ENCODE peak calls at places on chromosomes 11 and 22, in six cellular contexts. R is neuronal stem cell, J is IMR-90, M is trophoblast cell, P is mesenchymal stem cell, V is H1. K is an unnamed sample.

GRCh38 chr11:10076458-10077141 is 217.4 kb downstream of the SBF2 start:
- DNase-seq in R (no peak), J (peak; percentile 63), M (peak; percentile 84), P (no peak), V (peak; percentile 84), K (peak; percentile 77)

GRCh38 chr11:114285599-114285998 is 10.6 kb upstream of the NNMT start:
- DNase-seq in R (no peak), J (peak; percentile 58), M (peak; percentile 42), P (peak; percentile 52), V (peak; percentile 35), K (no peak)

GRCh38 chr22:18997925-18998315 is 61.8 kb upstream of the PRODH start:
- DNase-seq in R (no peak), J (no peak), M (no peak), P (no peak), V (peak; percentile 41), K (no peak)

GRCh38 chr11:134278356-134278755 is 2.2 kb downstream of the GLB1L3 start:
- DNase-seq in R (no peak), J (no peak), M (no peak), P (no peak), V (no peak), K (no peak)

GRCh38 chr11:130436171-130436570 is 7.8 kb upstream of the ADAMTS8 start:
- DNase-seq in R (no peak), J (no peak), M (peak; percentile 49), P (no peak), V (no peak), K (no peak)

GRCh38 chr22:39938509-39938908 is 21.7 kb upstream of the TMA7B start:
- DNase-seq in R (no peak), J (no peak), M (no peak), P (no peak), V (no peak), K (no peak)

GRCh38 chr11:19557185-19557584 is 155.5 kb upstream of the NAV2 start:
- DNase-seq in R (no peak), J (no peak), M (no peak), P (no peak), V (no peak), K (no peak)

GRCh38 chr22:45503816-45504702 is 1.4 kb downstream of the FBLN1 start:
- DNase-seq in R (peak; percentile 98), J (peak; percentile 72), M (no peak), P (peak; percentile 85), V (peak; percentile 65), K (peak; percentile 77)

GRCh38 chr11:60206616-60207015 is 23.7 kb upstream of the MS4A6A start:
- DNase-seq in R (no peak), J (no peak), M (no peak), P (no peak), V (no peak), K (no peak)

GRCh38 chr11:121367434-121367833 is 74.9 kb downstream of the SC5D start:
- DNase-seq in R (no peak), J (peak; percentile 4), M (no peak), P (peak; percentile 57), V (no peak), K (no peak)

GRCh38 chr22:20034143-20034542 is 13.2 kb downstream of the TANGO2 start:
- DNase-seq in R (no peak), J (no peak), M (peak; percentile 42), P (no peak), V (no peak), K (no peak)

GRCh38 chr22:48921411-48921903 is 906.2 kb downstream of the BRD1 start:
- DNase-seq in R (no peak), J (no peak), M (no peak), P (no peak), V (no peak), K (no peak)

GRCh38 chr22:27990879-27991278 is 71.8 kb upstream of the PITPNB start:
- DNase-seq in R (peak; percentile 21), J (peak; percentile 8), M (peak; percentile 78), P (peak; percentile 49), V (peak; percentile 83), K (peak; percentile 89)

GRCh38 chr11:33657757-33658156 is 42.9 kb downstream of the C11orf91 start:
- DNase-seq in R (no peak), J (no peak), M (no peak), P (no peak), V (no peak), K (no peak)

GRCh38 chr22:27452245-27452644 is 349.3 kb downstream of the MN1 start:
- DNase-seq in R (no peak), J (no peak), M (no peak), P (no peak), V (no peak), K (no peak)

GRCh38 chr22:19597399-19597735 is 73.2 kb upstream of the CLDN5 start:
- DNase-seq in R (no peak), J (no peak), M (no peak), P (peak; percentile 5), V (no peak), K (no peak)

GRCh38 chr11:20000393-20001134 is 159.7 kb downstream of the DBX1 start:
- DNase-seq in R (peak; percentile 87), J (no peak), M (no peak), P (peak; percentile 71), V (peak; percentile 72), K (peak; percentile 96)

GRCh38 chr11:27467181-27467913 is 5.2 kb downstream of the LGR4 start:
- DNase-seq in R (no peak), J (no peak), M (no peak), P (no peak), V (no peak), K (no peak)

DNA sequence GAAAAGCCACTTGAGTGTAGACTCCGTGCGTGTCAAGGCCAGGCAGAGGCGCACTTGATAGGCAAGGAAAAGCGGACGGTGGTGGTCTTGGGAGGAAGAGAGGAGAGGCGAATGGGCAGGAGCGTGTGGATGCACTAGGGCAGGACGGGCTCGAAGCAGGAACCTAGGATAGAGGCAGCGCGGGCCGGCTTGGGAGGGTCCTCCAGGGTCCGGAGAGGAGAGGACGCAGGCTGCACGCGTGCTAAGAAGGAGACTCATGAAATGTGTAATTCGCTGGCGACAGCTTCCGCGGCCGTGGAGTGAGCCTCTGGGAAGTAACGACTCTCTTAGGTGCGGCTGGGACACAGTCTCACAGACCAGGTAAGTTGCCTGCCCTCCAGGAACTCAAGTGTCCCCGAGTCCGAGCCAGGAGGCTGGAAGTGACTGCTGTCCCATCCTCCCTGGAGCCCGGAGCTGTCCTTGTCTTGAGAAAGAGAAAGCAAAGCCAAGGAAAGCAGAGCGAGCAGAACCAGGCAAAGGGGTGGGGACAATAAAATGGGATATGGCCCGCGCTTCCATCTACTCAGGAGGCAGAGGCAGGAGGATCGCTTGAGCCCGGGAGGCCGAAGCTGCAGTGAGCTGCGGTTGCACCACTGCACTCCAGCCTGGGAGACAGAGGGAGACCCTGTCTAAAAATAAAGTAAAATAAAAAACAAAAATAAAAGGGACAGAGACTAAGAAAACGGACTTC is 824 bp upstream of the IL17RA start:
- DNase-seq in R (no peak), J (no peak), M (no peak), P (no peak), V (no peak), K (no peak)
- H4K8ac ChIP-seq in R (no peak overlapping the region), J (peak overlapping the region; percentile 97), M (peak overlapping the region; percentile 98), P (peak overlapping the region; percentile 84), V (no peak overlapping the region), K (no peak overlapping the region)

DNA sequence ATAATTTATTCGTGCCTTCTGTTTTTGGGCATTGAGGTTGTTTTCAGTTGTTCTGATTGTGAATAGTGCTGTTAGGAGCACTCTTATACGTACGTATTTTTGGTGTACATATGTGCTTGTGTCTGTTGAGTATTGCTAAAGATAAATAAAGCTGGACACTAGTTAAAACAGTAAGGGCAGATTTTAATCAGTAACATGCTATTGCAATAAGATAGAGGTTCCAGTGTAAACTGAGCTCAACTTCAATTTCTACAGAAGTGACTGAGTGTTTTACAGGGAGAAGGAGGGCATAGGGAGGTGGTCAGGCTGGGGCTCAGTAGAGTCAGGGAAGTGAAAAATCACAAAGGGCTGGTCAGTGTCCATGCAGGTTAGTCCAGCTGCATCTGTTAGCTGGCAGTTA is 76.0 kb upstream of the PARVA start:
- DNase-seq in R (no peak), J (no peak), M (no peak), P (no peak), V (no peak), K (no peak)
- H4K91ac ChIP-seq in R (no peak overlapping the region), J (no peak overlapping the region), M (no peak overlapping the region), P (no peak overlapping the region), V (no peak overlapping the region), K (no peak overlapping the region)

GRCh38 chr11:11843233-11843632 is 1.5 kb downstream of the USP47 start:
- DNase-seq in R (no peak), J (peak; percentile 94), M (peak; percentile 90), P (peak; percentile 94), V (no peak), K (no peak)

GRCh38 chr11:11841121-11841604 is 609 bp upstream of the USP47 start:
- DNase-seq in R (no peak), J (no peak), M (no peak), P (no peak), V (no peak), K (peak; percentile 43)

GRCh38 chr11:11841605-11842425 is at the start of gene USP47:
- DNase-seq in R (peak; percentile 92), J (peak; percentile 70), M (peak; percentile 97), P (peak; percentile 91), V (peak; percentile 96), K (peak; percentile 89)

GRCh38 chr11:11843642-11844041 is 1.9 kb downstream of the USP47 start:
- DNase-seq in R (no peak), J (no peak), M (no peak), P (no peak), V (no peak), K (no peak)

DNA sequence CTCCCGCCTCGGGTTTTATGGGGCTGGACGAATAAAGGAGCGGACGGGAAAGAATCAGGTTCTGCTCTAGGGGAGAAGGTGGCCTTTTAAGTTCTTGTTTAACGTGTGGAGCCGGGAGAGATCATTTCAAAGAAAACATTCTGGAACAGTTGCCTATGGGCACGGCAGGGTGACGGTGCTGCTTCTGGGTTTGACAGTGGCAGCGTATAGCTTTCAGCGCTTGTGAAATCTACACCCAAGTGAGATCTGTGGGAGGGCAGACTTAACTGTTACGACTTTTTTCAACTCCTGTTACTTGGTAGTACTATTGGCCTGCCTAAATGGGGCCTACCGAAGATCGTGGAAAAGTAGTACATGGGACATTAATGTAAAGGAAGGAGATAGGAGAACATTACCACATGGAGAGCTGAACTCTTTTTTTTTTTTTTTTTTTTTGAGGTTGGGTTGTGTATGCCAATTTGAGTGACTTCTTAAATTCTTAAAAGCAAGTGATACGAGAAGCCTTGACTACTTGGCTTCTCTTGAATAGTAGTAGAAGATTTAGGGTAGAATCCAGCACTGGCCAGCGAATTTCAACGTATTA is 745 bp downstream of the USP47 start:
- DNase-seq in R (peak; percentile 53), J (peak; percentile 86), M (peak; percentile 79), P (peak; percentile 93), V (no peak), K (no peak)
- H4K8ac ChIP-seq in R (no peak overlapping the region), J (peak overlapping the region; percentile 84), M (peak overlapping the region; percentile 100), P (peak overlapping the region; percentile 98), V (peak overlapping the region; percentile 91), K (no peak overlapping the region)

DNA sequence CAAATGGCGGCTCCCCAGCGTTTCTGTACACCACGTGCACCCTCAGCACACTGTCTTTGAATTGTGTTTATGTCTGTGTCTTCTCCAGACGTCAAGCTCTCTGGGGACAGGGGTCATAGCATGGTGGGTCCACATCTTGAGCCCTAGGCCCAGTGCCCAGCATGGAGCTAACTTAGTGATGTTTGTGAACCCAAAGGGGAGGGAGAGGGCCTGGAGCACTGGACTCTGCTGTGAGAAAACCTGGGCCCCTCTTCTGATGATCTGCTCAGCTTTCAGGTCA is 4.3 kb downstream of the MRGPRG start:
- DNase-seq in R (no peak), J (no peak), M (no peak), P (no peak), V (no peak), K (no peak)
- H4K91ac ChIP-seq in R (no peak overlapping the region), J (no peak overlapping the region), M (no peak overlapping the region), P (no peak overlapping the region), V (peak overlapping the region; percentile 25), K (no peak overlapping the region)

GRCh38 chr22:41052661-41053490 is 39.5 kb upstream of the EP300 start:
- DNase-seq in R (no peak), J (peak; percentile 84), M (peak; percentile 84), P (peak; percentile 92), V (no peak), K (no peak)
- H4K8ac ChIP-seq in R (no peak overlapping the region), J (no peak overlapping the region), M (no peak overlapping the region), P (no peak overlapping the region), V (no peak overlapping the region), K (no peak overlapping the region)